ENCODE peak calls at places on chromosomes 5 and 9, in six cellular contexts. V is D341Med, F is NCI-H2081 treated with DMSO at 0.1 percent for 48 hours, M is SJSA1, Q is T-helper 9 cell, D is RPMI8226. S is an unnamed sample.

GRCh38 chr9:71383308-71383707 is 261.9 kb upstream of the TRPM3 start:
- DNase-seq in Q (no peak), M (no peak), D (no peak), F (no peak), V (no peak), S (no peak)

GRCh38 chr5:61604626-61605025 is 272.6 kb downstream of the ZSWIM6 start:
- DNase-seq in V (no peak), M (no peak), D (no peak), F (no peak), Q (no peak), S (no peak)

GRCh38 chr5:58447231-58447630 is 12.7 kb downstream of the PLK2 start:
- DNase-seq in F (no peak), Q (no peak), M (no peak), V (no peak), D (no peak), S (no peak)

GRCh38 chr5:112551437-112552018 is 132.5 kb upstream of the EPB41L4A start:
- DNase-seq in F (no peak), D (peak), M (no peak), V (peak), Q (no peak), S (peak)

GRCh38 chr5:139285651-139286392 is 7.7 kb upstream of the MATR3 start:
- DNase-seq in F (no peak), V (no peak), Q (no peak), M (no peak), D (no peak), S (no peak)

GRCh38 chr9:17509151-17509550 is 69.7 kb upstream of the SH3GL2 start:
- DNase-seq in Q (no peak), D (no peak), F (peak), V (no peak), M (no peak), S (no peak)

GRCh38 chr9:126304207-126304945 is 22.3 kb upstream of the MVB12B start:
- DNase-seq in Q (no peak), V (no peak), M (peak), F (no peak), D (no peak), S (no peak)

GRCh38 chr9:504921-505821 is 290.5 kb downstream of the DOCK8 start:
- DNase-seq in V (peak), D (peak), Q (no peak), F (no peak), M (no peak), S (no peak)

GRCh38 chr5:148011407-148012124 is 52.2 kb upstream of the SPINK5 start:
- DNase-seq in F (no peak), Q (no peak), D (no peak), V (no peak), M (no peak), S (no peak)

GRCh38 chr9:37424686-37425297 is 2.3 kb downstream of the GRHPR start:
- DNase-seq in V (no peak), D (no peak), Q (no peak), M (no peak), F (no peak), S (no peak)

GRCh38 chr5:67900515-67900914 is 315.0 kb upstream of the PIK3R1 start:
- DNase-seq in F (no peak), D (no peak), V (no peak), M (no peak), Q (no peak), S (no peak)

GRCh38 chr9:35555246-35555701 is 49.8 kb upstream of the TESK1 start:
- DNase-seq in M (no peak), V (no peak), Q (no peak), D (no peak), F (no peak), S (no peak)

GRCh38 chr5:113059232-113059805 is 82.7 kb downstream of the DCP2 start:
- DNase-seq in V (no peak), Q (no peak), M (no peak), D (no peak), F (no peak), S (no peak)

GRCh38 chr5:179209359-179210150 is 135.7 kb downstream of the ADAMTS2 start:
- DNase-seq in M (no peak), Q (no peak), D (no peak), V (no peak), F (no peak), S (no peak)

GRCh38 chr5:93250431-93250830 is 330.6 kb downstream of the NR2F1-AS1 start:
- DNase-seq in M (no peak), Q (no peak), V (no peak), F (no peak), D (no peak), S (no peak)

GRCh38 chr5:127634007-127634406 is 14.9 kb upstream of the CTXN3 start:
- DNase-seq in Q (no peak), D (no peak), F (no peak), V (no peak), M (no peak), S (no peak)

GRCh38 chr5:1473746-1474145 is 28.5 kb upstream of the SLC6A3 start:
- DNase-seq in D (no peak), F (no peak), M (no peak), Q (no peak), V (no peak), S (no peak)

GRCh38 chr5:97534166-97534565 is 351.1 kb upstream of the RIOK2 start:
- DNase-seq in F (peak), V (peak), Q (no peak), D (peak), M (no peak), S (no peak)

GRCh38 chr9:91890662-91891061 is 59.4 kb downstream of the ROR2 start:
- DNase-seq in M (no peak), D (no peak), Q (no peak), F (no peak), V (no peak), S (no peak)

GRCh38 chr9:25415723-25416122 is 262.5 kb downstream of the TUSC1 start:
- DNase-seq in Q (no peak), M (no peak), F (no peak), V (no peak), D (no peak), S (no peak)

GRCh38 chr9:83340451-83340850 is 197.8 kb downstream of the FRMD3 start:
- DNase-seq in Q (no peak), D (no peak), F (no peak), M (no peak), V (no peak), S (no peak)

GRCh38 chr5:142206801-142207200 is 98.2 kb downstream of the NDFIP1 start:
- DNase-seq in Q (no peak), V (no peak), D (peak), M (no peak), F (no peak), S (no peak)

GRCh38 chr9:33124046-33124445 is 43.1 kb downstream of the B4GALT1 start:
- DNase-seq in M (no peak), Q (no peak), V (no peak), F (no peak), D (no peak), S (no peak)

GRCh38 chr5:139312075-139312474 is 18.5 kb downstream of the MATR3 start:
- DNase-seq in D (no peak), F (no peak), Q (no peak), V (no peak), M (no peak), S (no peak)

GRCh38 chr5:141590127-141590526 is 28.7 kb downstream of the DIAPH1 start:
- DNase-seq in Q (no peak), V (no peak), F (no peak), D (no peak), M (no peak), S (no peak)

GRCh38 chr9:106799146-106799545 is 63.8 kb upstream of the ZNF462 start:
- DNase-seq in D (no peak), V (no peak), Q (no peak), M (peak), F (no peak), S (no peak)

S was measured in effector memory CD4-positive, alpha-beta T cell.